ENCODE peak calls at places on chromosomes 12 and 14, in six cellular contexts. T is PC-3, M is GM23248, Z is SK-N-SH, O is HCT116, K is MM.1S. H is an unnamed sample.

GRCh38 chr12:83349907-83350611 is 663.4 kb downstream of the TMTC2 start:
- DNase-seq in T (no peak), M (no peak), Z (no peak), O (no peak), K (no peak), H (no peak)

GRCh38 chr14:54356172-54356571 is 40.6 kb upstream of the CDKN3 start:
- DNase-seq in T (peak; percentile 100), M (no peak), Z (no peak), O (no peak), K (no peak), H (no peak)

GRCh38 chr12:6241495-6241894 is 41.3 kb downstream of the CD9 start:
- DNase-seq in T (no peak), M (no peak), Z (no peak), O (no peak), K (no peak), H (no peak)

GRCh38 chr14:23621932-23622495 is 14.2 kb upstream of the DHRS2 start:
- DNase-seq in T (no peak), M (no peak), Z (no peak), O (no peak), K (no peak), H (no peak)

GRCh38 chr14:56117765-56118610 is at the start of gene PELI2:
- DNase-seq in T (peak; percentile 50), M (peak; percentile 86), Z (peak; percentile 76), O (peak; percentile 15), K (peak; percentile 48), H (peak; percentile 87)

GRCh38 chr12:9760699-9761406 is at the start of gene CD69:
- DNase-seq in T (no peak), M (no peak), Z (no peak), O (no peak), K (no peak), H (peak; percentile 60)

GRCh38 chr14:82146846-82147245 is 613.2 kb upstream of the SEL1L start:
- DNase-seq in T (no peak), M (no peak), Z (no peak), O (no peak), K (peak; percentile 16), H (no peak)

GRCh38 chr14:59189281-59189821 is 884 bp downstream of the DAAM1 start:
- DNase-seq in T (peak; percentile 52), M (peak; percentile 66), Z (peak; percentile 51), O (no peak), K (peak; percentile 6), H (peak; percentile 61)

GRCh38 chr12:105109465-105110212 is 2.1 kb downstream of the WASHC4 start:
- DNase-seq in T (peak; percentile 21), M (peak; percentile 54), Z (no peak), O (no peak), K (peak; percentile 50), H (no peak)

GRCh38 chr14:101982621-101983020 is 18.2 kb downstream of the DYNC1H1 start:
- DNase-seq in T (no peak), M (no peak), Z (no peak), O (no peak), K (no peak), H (no peak)

GRCh38 chr12:9701380-9702154 is 31.3 kb downstream of the CLECL1 start:
- DNase-seq in T (no peak), M (no peak), Z (no peak), O (no peak), K (no peak), H (no peak)

GRCh38 chr12:103751171-103751570 is 89.9 kb downstream of the NT5DC3 start:
- DNase-seq in T (no peak), M (no peak), Z (no peak), O (no peak), K (no peak), H (peak; percentile 24)

GRCh38 chr14:98926151-98926550 is 345.8 kb downstream of the BCL11B start:
- DNase-seq in T (no peak), M (no peak), Z (no peak), O (no peak), K (no peak), H (no peak)

GRCh38 chr14:91509083-91509877 is 830 bp downstream of the PPP4R3A start:
- DNase-seq in T (no peak), M (peak; percentile 51), Z (peak; percentile 75), O (no peak), K (peak; percentile 23), H (peak; percentile 46)

GRCh38 chr12:100995201-100995600 is 200.6 kb downstream of the ANO4 start:
- DNase-seq in T (peak; percentile 23), M (peak; percentile 84), Z (no peak), O (no peak), K (no peak), H (peak; percentile 84)

GRCh38 chr12:79886917-79887519 is 47.9 kb downstream of the PPP1R12A start:
- DNase-seq in T (peak; percentile 84), M (peak; percentile 71), Z (peak; percentile 6), O (peak; percentile 41), K (peak; percentile 63), H (peak; percentile 42)

GRCh38 chr14:103127861-103128598 is 4.8 kb downstream of the TNFAIP2 start:
- DNase-seq in T (no peak), M (no peak), Z (peak; percentile 30), O (no peak), K (no peak), H (no peak)

GRCh38 chr12:121697093-121697698 is 15.4 kb upstream of the TMEM120B start:
- DNase-seq in T (peak; percentile 88), M (peak; percentile 67), Z (peak; percentile 51), O (peak; percentile 47), K (peak; percentile 45), H (peak; percentile 76)

GRCh38 chr12:123253606-123254459 is 17.8 kb downstream of the CDK2AP1 start:
- DNase-seq in T (no peak), M (no peak), Z (no peak), O (no peak), K (no peak), H (no peak)

GRCh38 chr14:68377459-68377858 is 415.4 kb downstream of the ZFP36L1 start:
- DNase-seq in T (no peak), M (peak; percentile 48), Z (no peak), O (no peak), K (no peak), H (peak; percentile 14)

GRCh38 chr12:110530511-110530910 is 28.4 kb downstream of the RAD9B start:
- DNase-seq in T (no peak), M (no peak), Z (no peak), O (no peak), K (no peak), H (no peak)

GRCh38 chr12:40157307-40157706 is 51.4 kb upstream of the SLC2A13 start:
- DNase-seq in T (no peak), M (no peak), Z (no peak), O (no peak), K (no peak), H (no peak)

GRCh38 chr12:64976131-64976530 is 145.0 kb downstream of the WIF1 start:
- DNase-seq in T (peak; percentile 49), M (no peak), Z (no peak), O (no peak), K (peak; percentile 50), H (no peak)

DNA sequence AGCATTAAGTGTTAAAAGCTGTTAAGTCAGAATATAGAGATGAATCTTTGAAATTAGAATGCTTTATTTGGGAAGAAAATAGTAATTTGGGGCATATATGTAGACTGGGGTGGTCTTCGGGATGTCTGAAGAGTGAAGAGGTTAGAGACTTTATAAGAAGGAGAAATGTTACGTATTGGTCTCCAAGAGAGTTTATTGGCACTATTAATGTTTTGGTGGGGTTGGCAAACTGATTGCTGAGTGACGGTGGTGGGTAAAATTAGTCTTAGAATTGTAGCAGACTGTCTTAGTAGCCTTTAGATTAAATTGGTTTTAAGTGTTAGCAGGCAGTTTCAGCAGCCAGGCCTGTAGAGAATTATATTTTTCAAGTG is 4.9 kb upstream of the ATP23 start:
- DNase-seq in T (no peak), M (no peak), Z (no peak), O (no peak), K (no peak), H (no peak)
- H3K9ac ChIP-seq in T (peak overlapping the region; percentile 82), M (peak overlapping the region; percentile 89), Z (peak overlapping the region; percentile 70), O (peak overlapping the region; percentile 69), K (peak overlapping the region; percentile 89), H (no peak overlapping the region)

GRCh38 chr12:119036878-119037493 is 55.6 kb downstream of the SRRM4 start:
- DNase-seq in T (peak; percentile 39), M (peak; percentile 51), Z (peak; percentile 60), O (no peak), K (peak; percentile 18), H (peak; percentile 66)
- TF ChIP-seq EZH2phosphoT487 in T (no peak), M (no peak), Z (no peak), O (no peak), K (no peak), H (no peak)

GRCh38 chr12:39144613-39145061 is 239.2 kb upstream of the CPNE8 start:
- DNase-seq in T (no peak), M (no peak), Z (peak; percentile 14), O (no peak), K (no peak), H (no peak)
- H3K4me2 ChIP-seq in T (no peak overlapping the region), M (no peak overlapping the region), Z (no peak overlapping the region), O (no peak overlapping the region), K (no peak overlapping the region), H (no peak overlapping the region)

DNA sequence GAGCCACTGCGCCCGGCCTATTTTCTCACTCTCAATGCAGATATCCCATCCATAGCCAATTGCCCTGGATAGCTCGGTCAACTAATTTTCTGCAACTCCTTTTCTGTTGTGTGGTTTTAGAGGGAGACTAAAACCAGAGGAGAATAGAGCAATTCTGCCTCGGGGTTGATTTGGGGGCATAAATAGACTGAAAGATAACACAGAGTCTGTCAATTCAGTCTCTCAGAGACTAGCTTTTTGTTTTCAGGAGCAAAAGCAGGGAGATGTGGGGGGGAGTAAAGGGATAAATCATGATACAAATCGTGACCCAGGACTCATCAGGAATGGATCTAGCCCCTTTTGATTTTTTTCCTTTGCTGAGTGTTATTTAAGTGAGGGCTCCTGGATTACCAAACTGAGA is 6.5 kb downstream of the COPZ1 start:
- DNase-seq in T (no peak), M (no peak), Z (no peak), O (no peak), K (no peak), H (no peak)
- H3K9ac ChIP-seq in T (no peak overlapping the region), M (no peak overlapping the region), Z (no peak overlapping the region), O (no peak overlapping the region), K (no peak overlapping the region), H (no peak overlapping the region)

GRCh38 chr14:28751467-28752058 is 15.0 kb upstream of the FOXG1 start:
- DNase-seq in T (peak; percentile 81), M (peak; percentile 73), Z (peak; percentile 46), O (peak; percentile 7), K (peak; percentile 50), H (peak; percentile 85)

GRCh38 chr14:28756896-28757570 is 9.6 kb upstream of the FOXG1 start:
- DNase-seq in T (peak; percentile 63), M (peak; percentile 77), Z (peak; percentile 52), O (no peak), K (no peak), H (peak; percentile 80)

GRCh38 chr14:28755198-28755794 is 11.3 kb upstream of the FOXG1 start:
- DNase-seq in T (no peak), M (no peak), Z (no peak), O (no peak), K (no peak), H (no peak)

GRCh38 chr14:28755930-28756895 is 10.4 kb upstream of the FOXG1 start:
- DNase-seq in T (no peak), M (no peak), Z (no peak), O (no peak), K (no peak), H (peak; percentile 25)

GRCh38 chr14:28754209-28754985 is 12.2 kb upstream of the FOXG1 start:
- DNase-seq in T (peak; percentile 78), M (peak; percentile 71), Z (peak; percentile 58), O (no peak), K (peak; percentile 12), H (peak; percentile 72)
- TF ChIP-seq EZH2phosphoT487 in T (no peak), M (no peak), Z (no peak), O (no peak), K (no peak), H (no peak)

GRCh38 chr14:48251290-48251689 is 575.9 kb upstream of the MDGA2 start:
- DNase-seq in T (no peak), M (no peak), Z (no peak), O (no peak), K (no peak), H (no peak)
- H3K4me2 ChIP-seq in T (no peak overlapping the region), M (no peak overlapping the region), Z (no peak overlapping the region), O (no peak overlapping the region), K (no peak overlapping the region), H (no peak overlapping the region)